ENCODE peak calls at places on chromosomes 16 and 17, in seven cellular contexts. One of them, this sample, is unnamed.

GRCh38 chr16:13912891-13913290 is 7.1 kb upstream of the ERCC4 start:
- DNase-seq in HAP-1: no peak
- DNase-seq in stimulated activated CD4-positive, alpha-beta T cell treated with anti-CD3 and anti-CD28 coated beads, Interleukin-2, amount 100 ng/mL, for 48 hours: no peak
- DNase-seq in NAMALWA: no peak
- DNase-seq in EH: no peak
- DNase-seq in amygdala: no peak
- DNase-seq in cardiac fibroblast: no peak
- DNase-seq in this sample: no peak

GRCh38 chr17:83126275-83126930 is 47.0 kb downstream of the METRNL start:
- DNase-seq in HAP-1: no peak
- DNase-seq in stimulated activated CD4-positive, alpha-beta T cell treated with anti-CD3 and anti-CD28 coated beads, Interleukin-2, amount 100 ng/mL, for 48 hours: no peak
- DNase-seq in NAMALWA: no peak
- DNase-seq in EH: no peak
- DNase-seq in amygdala: no peak
- DNase-seq in cardiac fibroblast: no peak
- DNase-seq in this sample: no peak

GRCh38 chr17:13993106-13993505 is 76.2 kb upstream of the COX10 start:
- DNase-seq in HAP-1: no peak
- DNase-seq in stimulated activated CD4-positive, alpha-beta T cell treated with anti-CD3 and anti-CD28 coated beads, Interleukin-2, amount 100 ng/mL, for 48 hours: no peak
- DNase-seq in NAMALWA: no peak
- DNase-seq in EH: no peak
- DNase-seq in amygdala: no peak
- DNase-seq in cardiac fibroblast: no peak
- DNase-seq in this sample: no peak

GRCh38 chr16:68085259-68086071 is at the start of gene NFATC3:
- DNase-seq in HAP-1: peak
- DNase-seq in stimulated activated CD4-positive, alpha-beta T cell treated with anti-CD3 and anti-CD28 coated beads, Interleukin-2, amount 100 ng/mL, for 48 hours: peak
- DNase-seq in NAMALWA: peak
- DNase-seq in EH: peak
- DNase-seq in amygdala: peak
- DNase-seq in cardiac fibroblast: peak
- DNase-seq in this sample: peak

GRCh38 chr17:42894283-42895184 is 6.1 kb upstream of the G6PC1 start:
- DNase-seq in HAP-1: no peak
- DNase-seq in stimulated activated CD4-positive, alpha-beta T cell treated with anti-CD3 and anti-CD28 coated beads, Interleukin-2, amount 100 ng/mL, for 48 hours: no peak
- DNase-seq in NAMALWA: no peak
- DNase-seq in EH: no peak
- DNase-seq in amygdala: no peak
- DNase-seq in cardiac fibroblast: no peak
- DNase-seq in this sample: no peak

GRCh38 chr16:77437859-77438258 is 3.0 kb upstream of the ADAMTS18 start:
- DNase-seq in HAP-1: no peak
- DNase-seq in stimulated activated CD4-positive, alpha-beta T cell treated with anti-CD3 and anti-CD28 coated beads, Interleukin-2, amount 100 ng/mL, for 48 hours: no peak
- DNase-seq in NAMALWA: no peak
- DNase-seq in EH: peak
- DNase-seq in amygdala: no peak
- DNase-seq in cardiac fibroblast: peak
- DNase-seq in this sample: no peak

GRCh38 chr16:56357765-56358322 is 67.5 kb downstream of the AMFR start:
- DNase-seq in HAP-1: no peak
- DNase-seq in stimulated activated CD4-positive, alpha-beta T cell treated with anti-CD3 and anti-CD28 coated beads, Interleukin-2, amount 100 ng/mL, for 48 hours: no peak
- DNase-seq in NAMALWA: no peak
- DNase-seq in EH: no peak
- DNase-seq in amygdala: no peak
- DNase-seq in cardiac fibroblast: no peak
- DNase-seq in this sample: peak

GRCh38 chr16:67339453-67339852 is 12.8 kb downstream of the LRRC36 start:
- DNase-seq in HAP-1: no peak
- DNase-seq in stimulated activated CD4-positive, alpha-beta T cell treated with anti-CD3 and anti-CD28 coated beads, Interleukin-2, amount 100 ng/mL, for 48 hours: no peak
- DNase-seq in NAMALWA: no peak
- DNase-seq in EH: peak
- DNase-seq in amygdala: no peak
- DNase-seq in cardiac fibroblast: peak
- DNase-seq in this sample: no peak

GRCh38 chr17:73705594-73705993 is 61.3 kb upstream of the SDK2 start:
- DNase-seq in HAP-1: no peak
- DNase-seq in stimulated activated CD4-positive, alpha-beta T cell treated with anti-CD3 and anti-CD28 coated beads, Interleukin-2, amount 100 ng/mL, for 48 hours: no peak
- DNase-seq in NAMALWA: no peak
- DNase-seq in EH: peak
- DNase-seq in amygdala: peak
- DNase-seq in cardiac fibroblast: peak
- DNase-seq in this sample: peak

This sample was measured in dorsolateral prefrontal cortex.